ENCODE peak calls at places on chromosomes 11 and 22, in eight cellular contexts. K, Y, L, I, D, A, O and X are unnamed samples. For H3K27me3, the result is how much of the 10 kb centered on the place peaks cover.

GRCh38 chr22:23023294-23023693 is 47.0 kb upstream of the GNAZ start:
- DNase-seq in K (no peak), Y (no peak), L (no peak), I (no peak), D (no peak), A (no peak), O (no peak), X (no peak)

GRCh38 chr11:120235024-120235628 is 4.8 kb upstream of the POU2F3 start:
- DNase-seq in K (peak), Y (no peak), L (peak), I (peak), D (peak), A (peak), O (no peak), X (peak)

GRCh38 chr11:65127473-65128181 is 5.5 kb downstream of the MRPL49 start:
- DNase-seq in K (no peak), Y (no peak), L (no peak), I (peak), D (no peak), A (no peak), O (no peak), X (no peak)

GRCh38 chr11:128550967-128551522 is 36.3 kb downstream of the ETS1 start:
- DNase-seq in K (peak), Y (no peak), L (no peak), I (no peak), D (no peak), A (no peak), O (no peak), X (no peak)

GRCh38 chr11:41301023-41301422 is 158.4 kb downstream of the LRRC4C start:
- DNase-seq in K (no peak), Y (no peak), L (no peak), I (no peak), D (no peak), A (no peak), O (no peak), X (no peak)

GRCh38 chr11:66082936-66083698 is 13.0 kb downstream of the PACS1 start:
- DNase-seq in K (no peak), Y (no peak), L (no peak), I (no peak), D (no peak), A (no peak), O (peak), X (no peak)

GRCh38 chr22:23037429-23038333 is 32.6 kb upstream of the GNAZ start:
- DNase-seq in K (no peak), Y (no peak), L (no peak), I (no peak), D (no peak), A (no peak), O (no peak), X (no peak)

GRCh38 chr11:1233351-1234053 is 10.6 kb downstream of the MUC5B start:
- DNase-seq in K (peak), Y (peak), L (no peak), I (no peak), D (no peak), A (no peak), O (peak), X (peak)

GRCh38 chr11:119790476-119790875 is 61.5 kb upstream of the NECTIN1 start:
- DNase-seq in K (no peak), Y (no peak), L (no peak), I (no peak), D (no peak), A (no peak), O (no peak), X (no peak)

GRCh38 chr22:33829549-33830280 is 90.6 kb downstream of the LARGE1 start:
- DNase-seq in K (no peak), Y (no peak), L (no peak), I (no peak), D (no peak), A (no peak), O (no peak), X (no peak)

GRCh38 chr11:73795925-73796632 is 8.4 kb downstream of the MRPL48 start:
- DNase-seq in K (no peak), Y (no peak), L (peak), I (no peak), D (no peak), A (peak), O (no peak), X (peak)

GRCh38 chr11:2811206-2812091 is 74.1 kb downstream of the CDKN1C start:
- DNase-seq in K (no peak), Y (peak), L (no peak), I (no peak), D (no peak), A (no peak), O (no peak), X (peak)

GRCh38 chr11:134332189-134332631 is 422 bp downstream of the GLB1L2 start:
- DNase-seq in K (peak), Y (peak), L (no peak), I (peak), D (no peak), A (no peak), O (no peak), X (no peak)

GRCh38 chr22:28855355-28856094 is 27.8 kb upstream of the ZNRF3 start:
- DNase-seq in K (peak), Y (peak), L (peak), I (peak), D (peak), A (peak), O (no peak), X (no peak)

GRCh38 chr11:91170711-91171110 is 947.9 kb upstream of the CHORDC1 start:
- DNase-seq in K (no peak), Y (no peak), L (no peak), I (no peak), D (no peak), A (no peak), O (no peak), X (no peak)

GRCh38 chr11:11027271-11027670 is 169.4 kb upstream of the ZBED5 start:
- DNase-seq in K (no peak), Y (no peak), L (no peak), I (no peak), D (no peak), A (no peak), O (no peak), X (no peak)

GRCh38 chr11:6413791-6414231 is 5.1 kb downstream of the APBB1 start:
- DNase-seq in K (peak), Y (no peak), L (no peak), I (no peak), D (no peak), A (no peak), O (no peak), X (no peak)

GRCh38 chr11:96097844-96098421 is 174.0 kb upstream of the MTMR2 start:
- DNase-seq in K (no peak), Y (no peak), L (no peak), I (peak), D (no peak), A (no peak), O (no peak), X (no peak)

GRCh38 chr11:117950999-117951961 is 22.1 kb upstream of the TMPRSS13 start:
- DNase-seq in K (peak), Y (no peak), L (no peak), I (peak), D (no peak), A (no peak), O (no peak), X (no peak)

GRCh38 chr22:48261048-48261621 is 1498.7 kb downstream of the TBC1D22A start:
- DNase-seq in K (no peak), Y (no peak), L (no peak), I (no peak), D (no peak), A (no peak), O (no peak), X (no peak)

GRCh38 chr22:48889887-48890692 is 937.6 kb downstream of the BRD1 start:
- DNase-seq in K (no peak), Y (no peak), L (no peak), I (peak), D (no peak), A (no peak), O (peak), X (peak)

GRCh38 chr11:91230647-91231046 is 994.0 kb upstream of the FAT3 start:
- DNase-seq in K (no peak), Y (no peak), L (no peak), I (no peak), D (no peak), A (no peak), O (no peak), X (no peak)

GRCh38 chr11:32225491-32226285 is 134.8 kb downstream of the RCN1 start:
- DNase-seq in K (no peak), Y (no peak), L (no peak), I (no peak), D (no peak), A (no peak), O (no peak), X (no peak)

GRCh38 chr11:118084247-118084646 is 2.5 kb downstream of the SMIM35 start:
- DNase-seq in K (no peak), Y (no peak), L (no peak), I (no peak), D (no peak), A (peak), O (no peak), X (no peak)

GRCh38 chr11:79206951-79207350 is 233.9 kb downstream of the TENM4 start:
- DNase-seq in K (no peak), Y (no peak), L (no peak), I (no peak), D (no peak), A (no peak), O (no peak), X (no peak)

GRCh38 chr22:22599248-22599647 is 40.2 kb upstream of the PRAME start:
- DNase-seq in K (no peak), Y (no peak), L (no peak), I (no peak), D (no peak), A (no peak), O (no peak), X (no peak)

GRCh38 chr11:46896719-46897406 is 21.5 kb downstream of the LRP4 start:
- DNase-seq in K (no peak), Y (no peak), L (no peak), I (no peak), D (peak), A (no peak), O (no peak), X (no peak)
- H3K4me3 ChIP-seq in K (no peak), Y (no peak), L (no peak), I (no peak), D (no peak), A (no peak), O (no peak), X (no peak)

DNA sequence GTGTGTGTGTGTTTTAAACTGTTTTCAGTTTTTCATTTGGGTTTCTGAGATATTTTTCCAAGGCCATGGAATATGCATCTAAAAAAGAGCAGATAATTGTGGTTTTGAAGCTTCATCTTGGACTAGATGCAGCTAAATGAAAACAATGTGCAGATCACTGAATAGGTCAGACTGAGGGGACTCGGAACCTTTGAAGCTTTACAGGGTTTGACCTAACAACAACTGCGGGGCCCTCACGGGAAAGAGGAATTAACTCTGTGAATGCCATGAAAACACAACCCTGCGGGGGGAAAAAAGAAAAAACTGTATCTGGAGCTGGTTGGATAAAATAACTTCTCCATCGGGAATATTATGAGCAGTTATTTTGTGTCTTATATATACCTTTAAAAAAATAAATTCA is 76.6 kb downstream of the YAP1 start:
- DNase-seq in K (no peak), Y (peak), L (no peak), I (no peak), D (no peak), A (no peak), O (no peak), X (no peak)
- H3K27me3 ChIP-seq in K (under half), Y (under half), L (under half), I (under half), D (under half), A (under half), O (under half), X (under half)

GRCh38 chr22:50298266-50298637 is 9.2 kb downstream of the PLXNB2 start:
- DNase-seq in K (no peak), Y (no peak), L (no peak), I (no peak), D (no peak), A (no peak), O (no peak), X (no peak)

GRCh38 chr22:50298937-50299656 is 8.3 kb downstream of the PLXNB2 start:
- DNase-seq in K (no peak), Y (no peak), L (peak), I (no peak), D (no peak), A (no peak), O (no peak), X (peak)

GRCh38 chr22:50300620-50301257 is 6.7 kb downstream of the PLXNB2 start:
- DNase-seq in K (no peak), Y (no peak), L (peak), I (no peak), D (no peak), A (no peak), O (no peak), X (no peak)

GRCh38 chr22:50301581-50301991 is 5.9 kb downstream of the PLXNB2 start:
- DNase-seq in K (no peak), Y (no peak), L (peak), I (peak), D (no peak), A (no peak), O (no peak), X (no peak)

DNA sequence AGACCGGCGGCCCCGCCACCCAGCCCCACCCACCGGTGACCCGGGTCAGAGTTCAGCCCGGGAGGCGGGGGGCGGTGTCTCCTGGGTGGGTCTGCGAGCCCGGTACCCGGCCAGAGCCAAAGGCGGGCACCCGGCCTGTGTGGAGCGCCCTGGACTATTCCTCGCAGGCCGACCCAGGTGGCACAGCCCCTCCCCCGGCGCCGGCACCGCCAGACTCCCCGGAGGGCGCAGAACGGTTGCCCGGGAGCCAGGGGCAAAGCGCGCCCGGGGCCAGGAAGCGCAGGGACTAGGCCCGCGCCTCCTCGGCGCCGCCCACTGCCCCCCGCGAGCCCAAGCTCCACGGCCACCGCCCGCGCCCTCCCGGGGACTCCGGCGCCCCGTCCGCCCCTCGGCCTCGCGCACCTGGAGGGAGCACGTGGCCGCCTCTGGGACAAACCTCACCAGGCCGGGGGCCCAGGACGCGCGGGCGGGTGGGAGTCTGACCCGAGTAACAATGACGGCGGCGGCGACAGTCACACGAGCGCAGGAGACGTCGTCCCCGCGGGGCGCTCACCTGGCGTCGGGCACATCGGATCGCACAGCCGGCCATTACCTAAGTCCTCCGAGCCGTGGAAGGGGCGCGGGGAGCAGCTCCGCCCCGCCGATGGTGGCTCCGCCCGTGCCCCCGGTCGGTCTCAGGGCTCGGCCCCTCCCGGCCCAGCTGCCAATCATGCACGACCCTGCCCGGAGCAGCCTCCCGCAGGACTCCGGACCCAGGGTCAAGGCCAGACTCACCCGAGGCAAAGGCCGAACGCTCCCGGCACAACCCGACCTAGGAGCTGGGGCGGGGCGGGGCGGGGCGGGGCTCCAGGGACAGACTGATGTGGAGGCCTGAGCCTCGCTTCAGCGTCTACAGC is 7.5 kb downstream of the PLXNB2 start:
- DNase-seq in K (no peak), Y (no peak), L (peak), I (peak), D (no peak), A (no peak), O (peak), X (peak)
- TF ChIP-seq CTCF in K (no peak), Y (no peak), L (no peak), I (peak), D (no peak), A (no peak), O (no peak), X (no peak)

GRCh38 chr11:72069200-72069599 is 11.1 kb downstream of the NUMA1 start:
- DNase-seq in K (no peak), Y (no peak), L (no peak), I (no peak), D (no peak), A (no peak), O (no peak), X (no peak)

GRCh38 chr11:72070486-72070885 is 9.9 kb downstream of the NUMA1 start:
- DNase-seq in K (no peak), Y (no peak), L (no peak), I (no peak), D (no peak), A (no peak), O (no peak), X (no peak)

GRCh38 chr11:72075109-72075508 is 5.2 kb downstream of the NUMA1 start:
- DNase-seq in K (no peak), Y (no peak), L (no peak), I (no peak), D (no peak), A (no peak), O (no peak), X (no peak)

GRCh38 chr11:72069787-72070251 is 10.5 kb downstream of the NUMA1 start:
- DNase-seq in K (no peak), Y (peak), L (peak), I (peak), D (peak), A (peak), O (peak), X (peak)

DNA sequence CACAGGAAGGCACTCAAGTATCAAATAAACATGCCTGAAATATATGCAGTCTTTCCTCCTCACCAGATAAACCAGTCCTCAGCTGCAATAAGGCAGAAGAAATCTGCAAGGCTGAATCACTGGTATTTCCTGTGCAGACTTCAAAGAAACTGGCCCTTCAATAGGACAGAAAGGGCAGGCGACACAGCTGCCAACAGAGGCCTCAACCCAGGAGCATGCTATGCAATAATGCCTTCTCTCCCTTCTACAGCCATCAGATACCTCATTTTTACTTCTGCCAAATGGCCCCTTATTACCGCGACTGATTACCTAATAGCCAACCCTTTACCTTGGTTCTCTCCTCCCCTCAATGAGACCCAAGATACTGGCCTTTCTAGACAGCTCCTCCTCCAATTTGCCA is 8.0 kb downstream of the NUMA1 start:
- DNase-seq in K (no peak), Y (no peak), L (no peak), I (no peak), D (peak), A (no peak), O (no peak), X (no peak)
- H3K4me3 ChIP-seq in K (no peak), Y (no peak), L (no peak), I (no peak), D (peak), A (no peak), O (no peak), X (no peak)

GRCh38 chr22:38406617-38407016 is 48.4 kb downstream of the KCNJ4 start:
- DNase-seq in K (no peak), Y (no peak), L (no peak), I (no peak), D (no peak), A (no peak), O (no peak), X (no peak)
- H3K27me3 ChIP-seq in K (under half), Y (under half), L (under half), I (under half), D (under half), A (under half), O (under half), X (under half)

DNA sequence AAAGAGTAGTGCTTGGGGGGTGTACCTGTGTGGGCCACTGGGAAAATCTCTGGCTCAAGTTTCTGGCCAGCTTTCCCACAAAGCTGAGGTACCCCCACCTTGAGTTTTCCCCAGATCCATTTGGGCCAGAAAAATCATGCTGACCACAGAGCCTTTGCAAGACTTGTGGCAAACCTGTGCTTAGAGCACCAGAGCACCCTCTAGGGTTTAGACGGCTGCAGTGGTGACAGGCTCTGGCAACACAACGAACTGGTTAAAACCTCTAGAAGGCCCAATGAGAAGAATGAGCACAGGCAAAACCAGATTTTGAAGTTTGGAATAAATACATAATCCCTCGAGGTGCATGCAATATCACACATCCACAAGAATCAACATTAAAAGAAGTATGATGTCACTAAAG is 290.7 kb upstream of the FOLH1 start:
- DNase-seq in K (no peak), Y (no peak), L (no peak), I (no peak), D (no peak), A (no peak), O (no peak), X (no peak)
- TF ChIP-seq CTCF in K (no peak), Y (no peak), L (no peak), I (no peak), D (no peak), A (no peak), O (no peak), X (no peak)